ENCODE peak calls at places on chromosomes 7 and 10, in eight cellular contexts. F, Y, S, B, D, I, Z and O are unnamed samples.

GRCh38 chr7:42233166-42233565 is 3.8 kb downstream of the GLI3 start:
- DNase-seq in Y (no peak), B (no peak), S (no peak), D (no peak), I (no peak), F (no peak), Z (no peak), O (no peak)

GRCh38 chr7:155889636-155890508 is 77.6 kb upstream of the SHH start:
- DNase-seq in B (no peak), Z (no peak), Y (no peak), F (peak; percentile 71), I (no peak), D (no peak), S (no peak), O (no peak)

GRCh38 chr10:17740668-17741067 is 11.3 kb upstream of the TMEM236 start:
- DNase-seq in D (no peak), Z (no peak), S (no peak), Y (no peak), F (no peak), B (no peak), I (no peak), O (no peak)

GRCh38 chr7:46512901-46513431 is 591.9 kb upstream of the IGFBP3 start:
- DNase-seq in F (peak; percentile 35), Z (no peak), B (no peak), Y (peak; percentile 90), I (peak; percentile 74), D (no peak), S (no peak), O (no peak)

GRCh38 chr10:79007843-79008319 is 60.9 kb upstream of the ZMIZ1 start:
- DNase-seq in Z (no peak), S (no peak), B (no peak), Y (no peak), D (no peak), F (no peak), I (no peak), O (no peak)

GRCh38 chr10:122112021-122112616 is 123.2 kb downstream of the TACC2 start:
- DNase-seq in I (no peak), B (no peak), S (no peak), D (no peak), Y (no peak), F (no peak), Z (no peak), O (no peak)

GRCh38 chr7:132434041-132434440 is 142.2 kb downstream of the PLXNA4 start:
- DNase-seq in Y (no peak), S (no peak), I (no peak), B (no peak), D (no peak), F (no peak), Z (no peak), O (no peak)

GRCh38 chr7:94436018-94436604 is 41.4 kb downstream of the COL1A2 start:
- DNase-seq in F (peak; percentile 76), I (no peak), S (peak; percentile 18), Z (peak; percentile 43), D (no peak), Y (peak; percentile 70), B (peak; percentile 52), O (peak; percentile 39)

GRCh38 chr7:2193575-2194305 is 39.0 kb downstream of the MAD1L1 start:
- DNase-seq in Y (no peak), F (no peak), S (no peak), Z (no peak), D (no peak), I (no peak), B (no peak), O (no peak)

GRCh38 chr10:62858364-62858763 is 42.2 kb upstream of the EGR2 start:
- DNase-seq in Z (no peak), F (no peak), I (no peak), D (no peak), B (no peak), S (no peak), Y (no peak), O (no peak)

GRCh38 chr10:124756156-124756555 is 12.0 kb upstream of the FAM53B start:
- DNase-seq in Y (no peak), B (no peak), Z (no peak), F (no peak), I (no peak), S (no peak), D (no peak), O (no peak)

GRCh38 chr10:32378371-32379301 is 31.7 kb upstream of the EPC1 start:
- DNase-seq in I (peak; percentile 54), D (peak; percentile 67), Z (peak; percentile 88), F (peak; percentile 94), B (peak; percentile 95), Y (peak; percentile 83), S (peak; percentile 88), O (peak; percentile 33)

GRCh38 chr7:36366649-36367560 is 22.8 kb upstream of the ANLN start:
- DNase-seq in Z (peak; percentile 90), S (peak; percentile 93), D (peak; percentile 69), Y (peak; percentile 85), F (peak; percentile 90), I (peak; percentile 27), B (peak; percentile 90), O (peak; percentile 81)

GRCh38 chr7:117019786-117020604 is 66.7 kb downstream of the ST7 start:
- DNase-seq in D (peak; percentile 15), S (peak; percentile 81), B (peak; percentile 51), Z (no peak), I (peak; percentile 74), Y (peak; percentile 83), F (peak; percentile 33), O (peak; percentile 51)

GRCh38 chr7:89312561-89312960 is 517.0 kb upstream of the TEX47 start:
- DNase-seq in I (no peak), D (no peak), Z (no peak), B (no peak), Y (no peak), F (no peak), S (no peak), O (no peak)

GRCh38 chr10:855671-856070 is 75.8 kb downstream of the LARP4B start:
- DNase-seq in Y (no peak), B (no peak), I (no peak), F (no peak), D (no peak), S (no peak), Z (no peak), O (no peak)

GRCh38 chr7:55509322-55509721 is 63.0 kb downstream of the VOPP1 start:
- DNase-seq in B (no peak), D (no peak), Y (no peak), I (peak; percentile 67), F (no peak), Z (no peak), S (no peak), O (no peak)

GRCh38 chr10:69124558-69125121 is 662 bp downstream of the VPS26A start:
- DNase-seq in B (peak; percentile 80), I (peak; percentile 11), F (peak; percentile 67), Z (peak; percentile 74), D (no peak), S (no peak), Y (peak; percentile 28), O (no peak)

GRCh38 chr10:13587367-13587766 is 602 bp downstream of the PRPF18 start:
- DNase-seq in F (no peak), D (no peak), S (no peak), I (no peak), Y (no peak), B (peak; percentile 73), Z (no peak), O (no peak)

GRCh38 chr7:33882040-33882800 is 23.1 kb upstream of the BMPER start:
- DNase-seq in F (no peak), D (no peak), Z (no peak), Y (no peak), B (no peak), I (no peak), S (no peak), O (no peak)

GRCh38 chr7:17099083-17099973 is 199.1 kb upstream of the AHR start:
- DNase-seq in Z (no peak), B (no peak), I (no peak), Y (peak; percentile 16), D (no peak), F (peak; percentile 78), S (no peak), O (no peak)

GRCh38 chr7:115094163-115094562 is 172.3 kb downstream of the MDFIC start:
- DNase-seq in I (no peak), F (no peak), B (no peak), Y (no peak), Z (no peak), S (no peak), D (no peak), O (no peak)